ENCODE peak calls at places on chromosome 21, in seven cellular contexts. L is T-cell; Y is AG10803; W is left ventricle myocardium superior; V is AG08396; O is activated effector memory CD4-positive, alpha-beta T cell treated with anti-CD3 and anti-CD28 coated beads, Interleukin-2, amount 50 U/mL, for 16 hours; R is psoas muscle. T is an unnamed sample.
A peak's percentile ranks its signal among the peaks of the same experiment; 100 is the strongest.

GRCh38 chr21:45922648-45923047 is 58.9 kb upstream of the COL6A1 start:
- DNase-seq in L (no peak), W (no peak), V (no peak), O (no peak), R (no peak), Y (no peak), T (no peak)

GRCh38 chr21:31772674-31773555 is 41.0 kb upstream of the SCAF4 start:
- DNase-seq in R (no peak), O (no peak), L (no peak), W (no peak), Y (no peak), V (no peak), T (no peak)

GRCh38 chr21:25717491-25718139 is 17.1 kb downstream of the ATP5PF start:
- DNase-seq in R (no peak), W (no peak), Y (peak; percentile 23), V (peak; percentile 16), L (no peak), O (no peak), T (no peak)

GRCh38 chr21:14383596-14384210 is 757 bp upstream of the HSPA13 start:
- DNase-seq in L (no peak), Y (peak; percentile 38), R (no peak), W (no peak), O (no peak), V (peak; percentile 5), T (no peak)

GRCh38 chr21:18245493-18245967 is 897 bp downstream of the CHODL start:
- DNase-seq in Y (no peak), W (peak; percentile 22), V (no peak), L (no peak), R (no peak), O (no peak), T (no peak)

GRCh38 chr21:43209575-43210453 is 41.0 kb downstream of the CRYAA start:
- DNase-seq in W (no peak), R (peak; percentile 42), Y (peak; percentile 6), V (no peak), O (peak; percentile 39), L (no peak), T (no peak)

GRCh38 chr21:27201197-27201596 is 234.3 kb upstream of the ADAMTS5 start:
- DNase-seq in W (no peak), Y (no peak), O (no peak), V (peak; percentile 5), R (no peak), L (no peak), T (no peak)

GRCh38 chr21:32802954-32803353 is 31.4 kb upstream of the PAXBP1 start:
- DNase-seq in O (no peak), W (no peak), V (no peak), L (no peak), R (no peak), Y (no peak), T (no peak)

GRCh38 chr21:45076245-45076661 is 1.9 kb downstream of the ADARB1 start:
- DNase-seq in L (no peak), O (peak; percentile 59), Y (peak; percentile 40), R (no peak), V (peak; percentile 41), W (no peak), T (no peak)

GRCh38 chr21:18772404-18772803 is 368.8 kb upstream of the TMPRSS15 start:
- DNase-seq in W (no peak), L (no peak), R (no peak), O (no peak), Y (no peak), V (no peak), T (no peak)

GRCh38 chr21:46145159-46145839 is 10.1 kb downstream of the FTCD start:
- DNase-seq in R (peak; percentile 44), W (peak; percentile 33), L (no peak), Y (no peak), V (no peak), O (no peak), T (no peak)

GRCh38 chr21:42797522-42797921 is 81.8 kb downstream of the WDR4 start:
- DNase-seq in W (no peak), O (no peak), R (no peak), V (no peak), Y (no peak), L (no peak), T (no peak)

GRCh38 chr21:34075760-34076159 is 2.4 kb downstream of the MRPS6 start:
- DNase-seq in W (no peak), Y (no peak), V (no peak), O (no peak), L (no peak), R (no peak), T (no peak)

T was measured in T-helper 22 cell.